ENCODE peak calls at places on chromosomes 7 and 10, in ten cellular contexts. B is Panc1, S is GM12878, U is ovary, J is cardiac muscle cell, M is fibroblast of lung, T is PC-3, N is endodermal cell, P is heart left ventricle, W is IMR-90. E is an unnamed sample. For H3K36me3, the result is how much of the 10 kb centered on the place peaks cover.

GRCh38 chr10:19756919-19757318 is 59.3 kb upstream of the PLXDC2 start:
- DNase-seq in S (no peak), N (no peak), P (no peak), M (no peak), T (no peak), W (no peak), U (no peak), B (no peak), J (no peak), E (no peak)

GRCh38 chr10:19795691-19796090 is 20.5 kb upstream of the PLXDC2 start:
- DNase-seq in M (no peak), P (no peak), B (no peak), W (no peak), N (no peak), T (no peak), S (no peak), J (no peak), U (no peak), E (no peak)

GRCh38 chr10:35667971-35668370 is 25.9 kb upstream of the FZD8 start:
- DNase-seq in B (no peak), W (no peak), M (no peak), U (no peak), T (no peak), P (no peak), J (no peak), N (no peak), S (no peak), E (no peak)

GRCh38 chr10:88271736-88272135 is 311.4 kb downstream of the RNLS start:
- DNase-seq in M (peak), P (no peak), S (no peak), T (no peak), J (no peak), B (no peak), N (no peak), U (no peak), W (peak), E (no peak)

GRCh38 chr7:31776616-31777015 is 89.6 kb downstream of the PPP1R17 start:
- DNase-seq in M (peak), N (no peak), S (no peak), T (peak), J (no peak), P (no peak), U (no peak), W (peak), B (no peak), E (no peak)

GRCh38 chr7:134434701-134435100 is 24.2 kb downstream of the AKR1B1 start:
- DNase-seq in J (no peak), W (no peak), B (no peak), S (no peak), M (no peak), U (no peak), N (peak), P (no peak), T (no peak), E (no peak)

GRCh38 chr10:99560277-99561126 is 27.8 kb downstream of the NKX2-3 start:
- DNase-seq in W (peak), M (peak), J (peak), U (peak), T (peak), N (peak), P (no peak), B (peak), S (no peak), E (peak)

GRCh38 chr10:86123304-86123703 is 243.3 kb downstream of the GRID1 start:
- DNase-seq in J (no peak), S (no peak), T (no peak), P (no peak), M (no peak), W (no peak), U (no peak), N (no peak), B (no peak), E (no peak)

GRCh38 chr7:48637382-48637781 is 287.0 kb upstream of the CDC14C start:
- DNase-seq in T (peak), B (peak), W (no peak), S (no peak), P (no peak), U (no peak), M (peak), J (no peak), N (no peak), E (no peak)

GRCh38 chr7:130419652-130420051 is 21.2 kb downstream of the CEP41 start:
- DNase-seq in U (no peak), S (no peak), W (peak), J (no peak), M (no peak), P (no peak), N (no peak), T (peak), B (no peak), E (no peak)

GRCh38 chr10:132232553-132232949 is 45.8 kb downstream of the DPYSL4 start:
- DNase-seq in T (no peak), P (no peak), J (no peak), W (no peak), M (no peak), U (no peak), S (no peak), N (no peak), B (no peak), E (no peak)

GRCh38 chr10:16597656-16598055 is 76.0 kb upstream of the C1QL3 start:
- DNase-seq in W (peak), T (no peak), P (no peak), S (no peak), B (no peak), N (no peak), U (no peak), J (no peak), M (no peak), E (no peak)

GRCh38 chr10:71522438-71523144 is 125.9 kb downstream of the CDH23 start:
- DNase-seq in N (peak), W (no peak), S (no peak), P (no peak), J (no peak), U (no peak), T (no peak), M (no peak), B (no peak), E (no peak)

GRCh38 chr7:45645141-45645969 is 71.2 kb downstream of the ADCY1 start:
- DNase-seq in U (no peak), M (no peak), N (no peak), B (no peak), P (no peak), S (no peak), W (no peak), T (no peak), J (no peak), E (no peak)

GRCh38 chr7:1520574-1521234 is 9.8 kb upstream of the MAFK start:
- DNase-seq in J (no peak), U (no peak), W (peak), T (peak), B (peak), N (no peak), P (peak), M (peak), S (no peak), E (peak)

GRCh38 chr7:79593819-79594218 is 140.4 kb upstream of the MAGI2 start:
- DNase-seq in W (no peak), M (no peak), U (no peak), J (no peak), N (no peak), P (no peak), T (peak), B (no peak), S (no peak), E (no peak)

DNA sequence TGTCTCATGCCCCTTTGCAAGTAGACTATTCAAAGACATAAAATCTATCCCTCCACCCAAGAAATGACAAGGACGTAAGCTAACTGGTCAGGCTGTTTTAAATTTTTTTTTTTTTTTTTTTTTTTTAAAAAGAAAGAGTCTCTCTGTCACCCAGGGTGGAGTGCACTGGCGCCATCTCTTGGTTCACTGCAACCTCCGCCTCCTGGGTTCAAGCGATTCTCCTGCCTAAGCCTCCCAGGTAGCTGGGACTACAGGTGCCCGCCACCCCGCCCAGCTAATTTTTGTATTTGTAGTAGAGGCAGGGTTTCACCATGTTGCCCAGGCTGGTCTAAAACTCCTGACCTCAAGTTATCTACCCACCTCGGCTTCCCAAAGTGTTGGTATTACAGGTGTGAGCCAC is 11.2 kb downstream of the TRA2A start:
- DNase-seq in N (peak), T (no peak), B (no peak), J (no peak), S (no peak), W (no peak), U (no peak), M (no peak), P (no peak), E (no peak)
- TF ChIP-seq CTCF in N (peak), T (peak), B (no peak), J (peak), S (no peak), W (peak), U (no peak), M (no peak), P (no peak), E (no peak)

DNA sequence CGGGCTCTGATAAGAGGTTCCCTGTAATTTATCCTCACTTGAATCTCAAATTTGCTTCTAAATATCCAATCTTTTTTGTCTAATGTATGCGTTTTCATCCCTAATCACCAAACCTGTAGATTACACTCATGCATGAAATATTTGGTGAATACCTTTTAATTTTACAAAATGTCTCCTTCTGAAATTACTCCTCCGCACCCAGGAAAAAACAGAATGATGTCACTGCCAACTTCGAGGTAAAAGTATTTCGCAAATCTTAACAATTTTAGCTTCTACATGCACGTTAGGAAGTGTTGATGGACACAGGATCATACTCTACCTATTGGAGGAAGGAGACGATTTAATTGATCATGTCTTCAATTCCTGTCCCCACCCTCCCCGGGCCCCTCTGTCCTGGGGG is 8.9 kb upstream of the FAM20C start:
- DNase-seq in M (no peak), P (no peak), U (no peak), S (no peak), T (no peak), N (no peak), B (no peak), W (no peak), J (no peak), E (no peak)
- H3K36me3 ChIP-seq in M (under half), P (under half), U (under half), S (under half), T (under half), N (under half), B (under half), W (under half), J (under half), E (under half)

GRCh38 chr7:88357794-88358533 is 51.3 kb upstream of the STEAP4 start:
- DNase-seq in J (no peak), P (no peak), T (peak), W (no peak), S (no peak), U (no peak), B (no peak), M (no peak), N (no peak), E (no peak)
- H3K4me3 ChIP-seq in J (no peak), P (no peak), T (peak), W (no peak), S (no peak), U (no peak), B (no peak), M (no peak), N (no peak), E (no peak)

GRCh38 chr7:44615149-44615611 is 8.8 kb downstream of the OGDH start:
- DNase-seq in N (no peak), P (peak), S (no peak), T (no peak), J (no peak), M (peak), W (peak), B (no peak), U (no peak), E (no peak)
- TF ChIP-seq CTCF in N (no peak), P (no peak), S (no peak), T (no peak), J (no peak), M (no peak), W (no peak), B (no peak), U (no peak), E (no peak)

GRCh38 chr10:10873915-10874314 is 143.8 kb upstream of the CELF2 start:
- DNase-seq in J (no peak), M (no peak), P (no peak), U (no peak), B (no peak), W (no peak), N (no peak), T (no peak), S (no peak), E (no peak)

GRCh38 chr10:10873289-10873688 is 144.4 kb upstream of the CELF2 start:
- DNase-seq in J (no peak), U (no peak), P (no peak), W (no peak), N (no peak), M (no peak), S (no peak), T (no peak), B (no peak), E (no peak)

GRCh38 chr10:10881132-10881813 is 136.4 kb upstream of the CELF2 start:
- DNase-seq in J (no peak), S (no peak), W (no peak), T (no peak), U (no peak), M (no peak), B (no peak), N (no peak), P (no peak), E (no peak)

GRCh38 chr10:10883737-10884136 is 133.9 kb upstream of the CELF2 start:
- DNase-seq in W (no peak), N (no peak), M (no peak), U (no peak), S (no peak), P (no peak), B (no peak), J (no peak), T (no peak), E (no peak)

DNA sequence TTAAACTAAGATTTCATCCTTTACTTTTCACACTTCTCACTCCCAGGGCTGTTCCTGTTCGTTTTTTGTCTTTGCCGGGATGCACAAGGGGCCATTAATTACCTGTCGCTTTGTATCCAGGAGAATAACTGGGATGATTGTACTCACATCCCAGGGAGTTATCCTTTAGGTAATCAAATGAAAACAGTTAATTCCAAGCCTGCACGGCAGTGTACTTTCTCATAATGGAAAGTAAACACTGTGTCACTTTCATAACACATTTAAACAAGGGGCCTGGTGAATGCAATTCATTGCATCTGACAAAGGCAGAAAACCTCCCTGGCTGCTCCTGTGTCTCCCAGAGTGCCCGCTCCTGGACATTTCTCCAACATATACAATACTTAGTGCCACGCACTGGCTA is 138.7 kb upstream of the CELF2 start:
- DNase-seq in T (no peak), N (no peak), W (no peak), B (no peak), U (no peak), M (no peak), S (no peak), J (no peak), P (no peak), E (no peak)
- H3K36me3 ChIP-seq in T (under half), N (under half), W (under half), B (under half), U (under half), M (under half), S (under half), J (under half), P (under half), E (under half)

GRCh38 chr10:44310762-44311562 is 73.9 kb downstream of the CXCL12 start:
- DNase-seq in U (peak), N (peak), T (peak), W (peak), P (peak), M (peak), S (no peak), J (peak), B (no peak), E (peak)
- H3K4me3 ChIP-seq in U (peak), N (no peak), T (no peak), W (no peak), P (no peak), M (no peak), S (no peak), J (peak), B (peak), E (no peak)

DNA sequence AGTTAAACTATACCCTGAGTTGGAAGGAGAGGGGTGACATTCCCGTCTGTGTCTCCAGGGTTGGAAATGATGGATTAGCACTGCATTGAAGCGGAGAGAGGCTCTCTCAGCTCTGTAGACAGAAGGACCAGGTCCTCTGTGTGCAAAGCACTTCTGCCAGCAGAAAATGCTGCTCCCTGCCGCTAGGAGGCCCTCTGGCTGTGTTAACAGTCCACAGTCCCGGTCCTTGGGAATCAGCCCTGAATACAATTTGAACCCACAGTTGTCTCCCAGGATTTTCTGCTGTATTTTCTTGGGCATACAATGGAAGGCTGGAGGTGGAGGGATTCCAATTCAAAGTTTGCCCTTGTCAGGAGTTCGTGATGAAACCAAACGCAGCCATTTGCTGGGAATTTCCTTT is 205.1 kb downstream of the GLRX3 start:
- DNase-seq in N (peak), W (no peak), S (no peak), M (no peak), J (peak), T (no peak), U (no peak), B (no peak), P (no peak), E (peak)
- TF ChIP-seq CTCF in N (peak), W (no peak), S (peak), M (no peak), J (no peak), T (no peak), U (no peak), B (peak), P (peak), E (peak)

DNA sequence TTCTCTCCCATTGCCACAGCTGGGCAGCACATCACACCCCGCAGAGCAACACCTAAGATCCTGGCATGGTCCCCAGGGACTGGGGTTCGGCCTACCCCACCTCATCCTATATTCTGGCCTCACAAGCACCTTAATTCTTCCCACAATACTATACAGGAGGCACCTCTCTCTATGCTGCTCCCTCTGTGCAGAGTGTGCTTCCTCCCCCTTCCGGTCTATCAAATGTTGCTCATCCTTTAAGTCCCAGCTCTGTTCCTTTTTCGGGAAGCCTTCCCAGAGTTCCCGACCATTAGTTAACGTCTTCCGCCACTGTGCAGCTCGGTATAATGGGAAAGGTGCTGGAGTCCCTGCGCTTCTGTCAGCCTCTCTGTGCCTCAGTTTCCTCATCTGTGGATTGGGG is 21.8 kb downstream of the PALD1 start:
- DNase-seq in T (no peak), U (no peak), P (no peak), W (no peak), M (no peak), N (no peak), J (no peak), S (no peak), B (no peak), E (no peak)
- H3K36me3 ChIP-seq in T (under half), U (under half), P (under half), W (under half), M (under half), N (under half), J (under half), S (under half), B (under half), E (under half)

DNA sequence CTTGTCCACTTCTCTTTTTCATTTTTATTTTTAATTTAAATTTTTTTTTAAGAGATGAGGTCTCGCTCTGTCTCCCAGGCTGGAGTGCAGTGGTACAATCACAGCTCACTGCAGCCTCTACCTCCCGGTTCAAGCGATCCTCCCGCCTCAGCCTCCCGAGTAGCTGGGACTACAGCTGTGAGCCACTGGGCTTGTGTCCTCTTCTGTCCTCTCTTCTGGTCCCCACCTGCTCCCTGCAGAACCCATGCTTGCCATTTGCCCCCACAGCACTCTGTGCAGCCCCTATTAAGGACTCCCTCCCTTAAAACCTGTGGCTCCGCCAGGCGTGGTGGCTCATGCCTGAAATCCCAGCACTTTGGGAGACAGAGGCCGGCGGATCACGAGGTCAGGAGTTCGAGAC is 9.1 kb upstream of the FZD9 start:
- DNase-seq in S (no peak), P (no peak), M (no peak), N (no peak), T (no peak), B (no peak), J (no peak), W (no peak), U (no peak), E (no peak)
- H3K4me3 ChIP-seq in S (no peak), P (peak), M (no peak), N (no peak), T (no peak), B (no peak), J (no peak), W (no peak), U (no peak), E (no peak)

GRCh38 chr7:37027557-37028341 is 303.5 kb upstream of the AOAH start:
- DNase-seq in N (peak), P (no peak), J (no peak), S (no peak), U (no peak), B (no peak), W (no peak), M (peak), T (peak), E (no peak)
- TF ChIP-seq CTCF in N (no peak), P (no peak), J (no peak), S (no peak), U (no peak), B (peak), W (peak), M (no peak), T (peak), E (no peak)